ENCODE peak calls at places on chromosomes 1 and 21, in eight cellular contexts. I, Z, H, E, B, L, A and D are unnamed samples.

GRCh38 chr1:98556521-98557158 is 104.9 kb upstream of the SNX7 start:
- DNase-seq in H (no peak), I (no peak), L (no peak), E (no peak), Z (no peak), B (no peak), A (no peak), D (no peak)

GRCh38 chr1:97739596-97740103 is 181.2 kb downstream of the DPYD start:
- DNase-seq in I (no peak), A (no peak), L (no peak), H (no peak), Z (no peak), B (no peak), E (no peak), D (no peak)

GRCh38 chr1:117017062-117017461 is 15.5 kb downstream of the CD101 start:
- DNase-seq in A (no peak), E (no peak), H (no peak), I (peak; percentile 4), L (no peak), Z (no peak), B (no peak), D (no peak)

GRCh38 chr1:31224102-31224501 is 15.6 kb downstream of the NKAIN1 start:
- DNase-seq in L (no peak), A (peak; percentile 18), Z (no peak), E (no peak), I (peak; percentile 71), H (no peak), B (no peak), D (no peak)

GRCh38 chr1:47940779-47941178 is 56.4 kb downstream of the TRABD2B start:
- DNase-seq in H (no peak), Z (no peak), L (no peak), E (no peak), B (no peak), A (no peak), I (no peak), D (no peak)

GRCh38 chr21:36647279-36648093 is 51.4 kb upstream of the SIM2 start:
- DNase-seq in A (peak; percentile 22), Z (no peak), E (peak; percentile 35), I (no peak), L (no peak), B (no peak), H (no peak), D (peak; percentile 17)

GRCh38 chr1:18951818-18952391 is 4.6 kb downstream of the IFFO2 start:
- DNase-seq in E (no peak), A (no peak), L (peak; percentile 82), B (no peak), I (no peak), H (peak; percentile 62), Z (peak; percentile 72), D (no peak)

GRCh38 chr21:44330698-44331097 is 8.5 kb downstream of the CFAP410 start:
- DNase-seq in A (no peak), B (no peak), H (no peak), L (no peak), I (no peak), E (no peak), Z (no peak), D (no peak)

GRCh38 chr1:227038401-227038800 is 98.3 kb downstream of the COQ8A start:
- DNase-seq in B (no peak), A (no peak), Z (no peak), I (no peak), H (no peak), E (no peak), L (no peak), D (no peak)

GRCh38 chr1:76948846-76949245 is 81.6 kb downstream of the ST6GALNAC5 start:
- DNase-seq in E (no peak), Z (no peak), L (no peak), I (no peak), H (no peak), B (no peak), A (no peak), D (no peak)

GRCh38 chr1:143735764-143736461 is 235.9 kb downstream of the FAM72C start:
- DNase-seq in E (peak; percentile 59), A (no peak), H (no peak), L (no peak), Z (no peak), I (no peak), B (peak; percentile 77), D (no peak)

GRCh38 chr1:232292818-232293217 is 337.1 kb downstream of the SIPA1L2 start:
- DNase-seq in B (no peak), A (no peak), L (no peak), H (no peak), I (no peak), E (no peak), Z (no peak), D (no peak)

GRCh38 chr21:39006653-39007417 is 176.4 kb downstream of the PSMG1 start:
- DNase-seq in E (no peak), B (no peak), I (no peak), H (no peak), Z (no peak), A (no peak), L (no peak), D (peak; percentile 69)

GRCh38 chr1:185300152-185300551 is 16.9 kb downstream of the IVNS1ABP start:
- DNase-seq in L (no peak), Z (no peak), E (no peak), H (no peak), I (no peak), B (no peak), A (no peak), D (no peak)

GRCh38 chr1:220952941-220953340 is 73.7 kb downstream of the HLX start:
- DNase-seq in Z (no peak), H (no peak), B (no peak), E (no peak), I (peak; percentile 33), L (no peak), A (no peak), D (no peak)

GRCh38 chr1:29709711-29710169 is 473.4 kb downstream of the PTPRU start:
- DNase-seq in A (no peak), E (peak; percentile 24), H (no peak), B (no peak), I (no peak), L (no peak), Z (no peak), D (peak; percentile 40)

GRCh38 chr21:28818663-28819278 is 173.9 kb downstream of the LTN1 start:
- DNase-seq in H (no peak), I (no peak), B (no peak), Z (no peak), E (no peak), A (no peak), L (no peak), D (no peak)

GRCh38 chr1:220451541-220451940 is 76.4 kb upstream of the MARK1 start:
- DNase-seq in B (no peak), H (no peak), E (no peak), I (peak; percentile 10), Z (no peak), A (no peak), L (no peak), D (no peak)

GRCh38 chr1:111960971-111961370 is 28.5 kb downstream of the KCND3 start:
- DNase-seq in B (no peak), L (no peak), H (no peak), I (no peak), E (no peak), A (no peak), Z (no peak), D (no peak)

GRCh38 chr1:41151846-41152245 is 90.3 kb downstream of the SCMH1 start:
- DNase-seq in B (no peak), I (no peak), E (no peak), L (no peak), A (no peak), H (no peak), Z (no peak), D (no peak)

GRCh38 chr1:22107126-22107525 is 35.8 kb downstream of the WNT4 start:
- DNase-seq in L (no peak), H (no peak), Z (no peak), I (no peak), B (no peak), A (no peak), E (no peak), D (no peak)

GRCh38 chr1:208174736-208175507 is 69.3 kb downstream of the PLXNA2 start:
- DNase-seq in A (no peak), L (no peak), H (no peak), I (no peak), E (no peak), B (no peak), Z (no peak), D (peak; percentile 36)

GRCh38 chr1:51627672-51628071 is 10.8 kb downstream of the OSBPL9 start:
- DNase-seq in A (no peak), B (peak; percentile 6), H (no peak), I (no peak), E (no peak), Z (no peak), L (no peak), D (no peak)

GRCh38 chr1:218482683-218483082 is 137.5 kb downstream of the TGFB2 start:
- DNase-seq in H (no peak), I (no peak), E (no peak), L (no peak), Z (no peak), A (no peak), B (no peak), D (no peak)

GRCh38 chr1:145702826-145703225 is 4.3 kb downstream of the PDZK1 start:
- DNase-seq in Z (no peak), L (no peak), H (no peak), I (no peak), E (no peak), B (no peak), A (no peak), D (no peak)

GRCh38 chr1:10848109-10848684 is 51.8 kb upstream of the CASZ1 start:
- DNase-seq in L (no peak), H (no peak), E (no peak), I (no peak), B (no peak), Z (no peak), A (no peak), D (no peak)

GRCh38 chr1:81165963-81166362 is 634.8 kb upstream of the ADGRL2 start:
- DNase-seq in Z (no peak), E (no peak), I (no peak), L (no peak), B (no peak), A (no peak), H (no peak), D (no peak)

GRCh38 chr1:20219991-20220390 is 33.7 kb upstream of the PLA2G2C start:
- DNase-seq in B (no peak), I (no peak), Z (no peak), A (no peak), L (no peak), E (no peak), H (no peak), D (no peak)

GRCh38 chr1:172948457-172948856 is 102.3 kb downstream of the TNFSF18 start:
- DNase-seq in H (no peak), I (no peak), B (no peak), Z (no peak), L (no peak), E (no peak), A (no peak), D (peak; percentile 64)

GRCh38 chr21:29121759-29122158 is 8.7 kb upstream of the MAP3K7CL start:
- DNase-seq in H (no peak), A (no peak), E (no peak), L (no peak), I (no peak), Z (no peak), B (no peak), D (no peak)

GRCh38 chr1:226627924-226628623 is 79.5 kb downstream of the STUM start:
- DNase-seq in L (no peak), E (no peak), H (no peak), B (no peak), I (no peak), Z (no peak), A (no peak), D (no peak)

GRCh38 chr1:3547055-3548005 is 64.0 kb downstream of the MEGF6 start:
- DNase-seq in A (peak; percentile 46), L (no peak), H (no peak), B (no peak), E (no peak), Z (no peak), I (no peak), D (no peak)

GRCh38 chr1:17098440-17099317 is 20.6 kb downstream of the PADI2 start:
- DNase-seq in B (no peak), Z (no peak), E (no peak), A (peak; percentile 26), H (no peak), L (no peak), I (no peak), D (no peak)

GRCh38 chr1:209723761-209724693 is 19.4 kb downstream of the HSD11B1 start:
- DNase-seq in I (no peak), L (no peak), E (no peak), Z (no peak), A (no peak), B (no peak), H (no peak), D (no peak)